ENCODE peak calls at places on chromosomes 1 and 21, in four cellular contexts. F, O, Q and J are unnamed samples.

GRCh38 chr1:31666290-31666963 is 21.8 kb upstream of the PEF1 start:
- DNase-seq in F (peak), O (no peak), Q (no peak), J (no peak)

GRCh38 chr1:184386271-184387068 is at the start of gene C1orf21:
- DNase-seq in F (peak), O (peak), Q (peak), J (peak)

GRCh38 chr1:18560692-18561091 is 70.0 kb upstream of the PAX7 start:
- DNase-seq in F (no peak), O (no peak), Q (no peak), J (no peak)

GRCh38 chr1:155504207-155504606 is 58.4 kb downstream of the ASH1L start:
- DNase-seq in F (peak), O (no peak), Q (no peak), J (no peak)

GRCh38 chr21:42279888-42280287 is 35.3 kb downstream of the TFF3 start:
- DNase-seq in F (no peak), O (no peak), Q (no peak), J (no peak)

GRCh38 chr1:74505133-74505532 is 7.3 kb downstream of the LRRC53 start:
- DNase-seq in F (no peak), O (no peak), Q (peak), J (no peak)

GRCh38 chr1:230772457-230773395 is 25.5 kb downstream of the CAPN9 start:
- DNase-seq in F (peak), O (no peak), Q (peak), J (no peak)

GRCh38 chr1:231278100-231278790 is 37.2 kb downstream of the GNPAT start:
- DNase-seq in F (no peak), O (no peak), Q (no peak), J (peak)

GRCh38 chr1:237012789-237013383 is 8.6 kb upstream of the MT1HL1 start:
- DNase-seq in F (no peak), O (peak), Q (no peak), J (peak)

GRCh38 chr1:229158317-229159294 is 112.3 kb upstream of the RAB4A start:
- DNase-seq in F (no peak), O (peak), Q (no peak), J (no peak)

GRCh38 chr1:115630342-115630741 is 11.4 kb upstream of the VANGL1 start:
- DNase-seq in F (no peak), O (no peak), Q (no peak), J (no peak)

GRCh38 chr1:179586107-179586823 is 5.4 kb upstream of the TDRD5 start:
- DNase-seq in F (no peak), O (no peak), Q (peak), J (peak)

DNA sequence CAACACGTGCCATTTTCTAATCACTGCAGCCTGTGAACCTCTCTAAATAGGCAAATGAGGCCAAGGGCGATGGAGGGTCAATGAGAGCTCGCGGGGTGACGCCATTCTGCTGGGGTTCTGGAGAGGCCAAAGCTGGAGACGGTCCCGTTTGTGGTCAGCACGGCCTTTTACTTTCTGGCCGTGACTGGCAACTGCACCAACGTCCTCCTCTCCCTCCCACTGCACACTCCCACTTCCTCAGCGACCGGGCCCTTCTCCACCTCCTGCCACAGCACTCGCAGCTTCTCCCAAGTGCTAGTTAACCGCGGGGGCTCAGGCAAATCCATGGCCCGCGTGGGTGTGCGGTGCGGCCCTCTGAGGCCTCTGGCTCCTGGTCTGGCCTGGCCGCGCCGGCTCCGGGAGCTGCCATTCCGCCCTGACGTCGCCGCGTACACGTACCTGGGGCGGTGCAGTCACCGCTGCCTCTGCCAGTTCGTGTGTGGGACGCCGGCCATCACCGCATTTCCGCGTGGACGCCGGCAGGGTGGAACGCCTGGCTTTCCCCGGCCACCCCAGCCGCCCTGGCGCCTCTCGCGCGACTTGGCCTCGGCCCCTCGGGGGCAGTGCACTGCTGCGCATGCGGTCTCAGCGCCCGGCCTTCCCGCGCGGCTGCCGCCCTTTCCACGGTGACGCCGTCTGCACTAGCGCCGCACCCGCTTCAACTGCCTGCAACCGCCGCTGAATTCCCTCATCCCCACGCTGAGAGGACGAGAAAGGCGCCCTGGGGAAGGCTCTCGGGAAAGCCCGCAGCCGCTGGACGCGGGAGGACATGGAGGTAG is 18.2 kb downstream of the OR2C3 start:
- DNase-seq in F (no peak), O (no peak), Q (no peak), J (no peak)
- TF ChIP-seq POLR2A in F (no peak), O (no peak), Q (no peak), J (no peak)

DNA sequence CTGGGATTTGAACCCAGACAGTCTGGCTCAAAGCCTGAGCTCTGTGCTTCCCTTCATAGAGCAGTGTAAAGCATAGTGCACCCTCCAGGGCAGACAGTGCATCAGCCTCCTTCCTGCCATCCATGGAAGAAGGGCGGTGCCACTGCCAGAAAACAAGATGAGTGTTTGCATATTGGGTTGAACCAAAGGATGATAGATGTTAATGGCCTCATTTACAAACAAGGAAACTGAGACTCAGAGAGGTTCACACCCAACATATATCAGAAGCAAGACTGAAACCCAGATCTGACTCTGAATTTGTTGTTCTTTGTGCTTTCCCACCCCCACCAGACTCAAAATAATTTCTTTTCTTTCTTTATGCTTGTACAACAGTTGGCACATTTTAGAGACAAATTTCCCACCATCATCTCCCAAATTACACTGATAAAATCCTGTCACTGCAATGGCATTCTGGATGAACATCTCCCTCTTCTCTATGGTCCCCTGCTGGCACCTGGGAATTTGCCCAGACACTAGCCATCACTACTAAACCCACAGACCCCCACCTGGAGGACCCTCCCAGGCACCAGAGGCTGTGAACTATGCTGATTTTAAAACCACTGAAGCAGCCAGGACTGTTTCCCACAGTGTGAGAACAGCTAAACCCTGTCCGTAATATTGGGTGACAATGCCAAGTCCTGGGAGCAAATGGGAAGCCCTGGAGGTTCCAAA is 45.4 kb upstream of the MPZL1 start:
- DNase-seq in F (no peak), O (no peak), Q (no peak), J (no peak)
- H3K27ac ChIP-seq in F (no peak), O (no peak), Q (no peak), J (no peak)

GRCh38 chr1:23478896-23479790 is 4.8 kb downstream of the ASAP3 start:
- DNase-seq in F (peak), O (peak), Q (peak), J (peak)
- TF ChIP-seq POLR2A in F (no peak), O (no peak), Q (no peak), J (no peak)

DNA sequence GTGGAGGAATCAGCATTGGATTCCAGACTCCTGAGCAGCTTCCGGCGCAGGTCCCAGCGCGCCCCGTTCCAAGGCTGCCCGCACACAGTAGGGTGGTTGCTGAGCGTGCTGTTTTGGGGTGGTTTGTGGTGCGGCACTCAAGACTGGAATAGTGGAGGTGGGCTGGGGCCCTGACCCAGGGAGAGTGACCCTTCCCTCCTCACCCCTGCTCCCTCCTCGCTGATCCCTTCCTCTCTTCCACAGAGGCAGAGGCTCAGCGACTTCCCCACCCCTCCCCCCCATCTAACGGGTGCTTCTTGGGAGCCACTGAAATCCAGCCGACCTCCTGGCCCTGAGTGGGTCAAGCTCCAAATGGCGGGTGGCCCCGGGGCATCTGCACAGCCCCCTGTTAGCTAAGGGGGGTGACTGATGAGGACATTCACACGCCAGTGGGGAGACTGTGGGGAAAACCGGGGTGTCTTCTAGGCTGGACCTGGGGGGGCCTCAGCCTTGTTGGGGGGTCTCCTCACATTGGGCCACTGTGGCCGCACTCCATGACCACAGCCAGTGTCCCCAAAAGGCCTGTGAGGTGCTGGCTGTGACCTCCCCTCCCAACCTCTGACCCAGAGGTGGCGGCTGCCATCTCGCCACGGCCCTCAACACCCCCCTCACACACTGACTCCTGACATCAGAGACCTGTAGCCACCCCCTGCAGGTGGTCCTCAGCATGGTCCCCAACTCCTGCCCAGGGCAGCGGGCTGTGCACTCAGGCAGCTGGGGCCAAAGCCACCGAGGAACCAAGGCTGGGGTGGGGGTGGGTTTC is 3.9 kb upstream of the HES4 start:
- DNase-seq in F (no peak), O (peak), Q (no peak), J (no peak)
- H3K27ac ChIP-seq in F (no peak), O (no peak), Q (no peak), J (no peak)

GRCh38 chr21:43866659-43867331 is 1.8 kb downstream of the AGPAT3 start:
- DNase-seq in F (no peak), O (no peak), Q (no peak), J (no peak)
- TF ChIP-seq POLR2A in F (no peak), O (no peak), Q (no peak), J (no peak)

DNA sequence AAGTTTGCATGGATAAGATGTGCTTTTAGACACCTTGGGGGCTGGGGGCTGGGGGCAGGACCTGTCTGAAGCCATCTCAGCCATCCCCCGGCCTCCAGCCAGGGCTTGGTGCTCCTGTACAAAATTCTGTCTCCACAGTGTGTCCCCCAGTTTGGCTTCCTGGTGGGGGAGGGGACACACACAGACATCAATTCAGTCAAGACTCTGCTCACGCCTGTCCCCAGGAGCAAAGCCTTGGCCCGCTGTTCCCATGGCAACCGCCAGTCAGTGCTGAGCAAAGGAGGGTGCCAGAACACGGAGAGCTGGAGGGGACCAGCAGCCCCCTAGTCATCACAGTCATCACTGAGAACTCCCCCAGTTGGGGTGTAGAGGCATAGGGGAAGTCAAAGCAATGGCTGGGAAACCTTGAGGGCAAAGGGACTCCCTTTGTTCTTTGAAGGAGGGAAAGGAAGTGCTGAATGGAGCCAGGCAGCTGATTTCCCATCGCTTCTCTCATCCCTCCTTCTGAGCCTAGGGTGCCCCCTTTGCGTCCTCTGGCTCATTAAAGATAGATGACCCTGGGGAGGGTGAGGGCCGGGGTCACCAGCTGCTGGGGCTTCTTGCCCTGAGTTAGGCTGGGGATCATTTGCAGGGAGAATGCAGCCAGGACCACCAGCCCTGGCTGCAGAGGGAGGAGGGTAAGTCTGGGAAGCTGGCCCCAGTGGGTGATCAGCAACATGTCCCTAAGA is 134.9 kb upstream of the IPO9 start:
- DNase-seq in F (no peak), O (no peak), Q (no peak), J (no peak)
- H3K27ac ChIP-seq in F (no peak), O (no peak), Q (no peak), J (no peak)